ENCODE peak calls at places on chromosome 1, in six cellular contexts. One of them, this sample, is unnamed.

GRCh38 chr1:205600085-205600484 is 31.7 kb downstream of the ELK4 start:
- DNase-seq in lower lobe of right lung: no peak
- DNase-seq in MCF 10A: peak
- DNase-seq in body of pancreas: no peak
- DNase-seq in heart left ventricle: no peak
- DNase-seq in breast epithelium: no peak
- DNase-seq in this sample: peak

GRCh38 chr1:78472251-78472620 is 18.5 kb upstream of the PTGFR start:
- DNase-seq in lower lobe of right lung: no peak
- DNase-seq in heart left ventricle: no peak
- DNase-seq in breast epithelium: no peak
- DNase-seq in MCF 10A: peak
- DNase-seq in body of pancreas: no peak
- DNase-seq in this sample: no peak

GRCh38 chr1:229717774-229718173 is 91.7 kb downstream of the URB2 start:
- DNase-seq in breast epithelium: no peak
- DNase-seq in MCF 10A: no peak
- DNase-seq in heart left ventricle: no peak
- DNase-seq in body of pancreas: peak
- DNase-seq in lower lobe of right lung: no peak
- DNase-seq in this sample: peak

GRCh38 chr1:154174654-154175053 is 17.2 kb downstream of the TPM3 start:
- DNase-seq in body of pancreas: no peak
- DNase-seq in MCF 10A: no peak
- DNase-seq in heart left ventricle: no peak
- DNase-seq in lower lobe of right lung: no peak
- DNase-seq in breast epithelium: no peak
- DNase-seq in this sample: peak

GRCh38 chr1:70075751-70076150 is 129.6 kb downstream of the LRRC40 start:
- DNase-seq in MCF 10A: no peak
- DNase-seq in heart left ventricle: no peak
- DNase-seq in body of pancreas: no peak
- DNase-seq in lower lobe of right lung: no peak
- DNase-seq in breast epithelium: no peak
- DNase-seq in this sample: no peak

GRCh38 chr1:181483084-181483559 is at the start of gene CACNA1E:
- DNase-seq in MCF 10A: no peak
- DNase-seq in heart left ventricle: no peak
- DNase-seq in breast epithelium: no peak
- DNase-seq in body of pancreas: no peak
- DNase-seq in lower lobe of right lung: no peak
- DNase-seq in this sample: no peak

GRCh38 chr1:73943270-73943669 is 254.7 kb downstream of the LRRIQ3 start:
- DNase-seq in breast epithelium: no peak
- DNase-seq in heart left ventricle: no peak
- DNase-seq in body of pancreas: no peak
- DNase-seq in lower lobe of right lung: no peak
- DNase-seq in MCF 10A: peak
- DNase-seq in this sample: no peak

GRCh38 chr1:43984855-43985254 is 5.8 kb downstream of the B4GALT2 start:
- DNase-seq in lower lobe of right lung: no peak
- DNase-seq in body of pancreas: no peak
- DNase-seq in MCF 10A: no peak
- DNase-seq in heart left ventricle: no peak
- DNase-seq in breast epithelium: no peak
- DNase-seq in this sample: no peak

GRCh38 chr1:235601087-235601486 is 48.5 kb downstream of the GNG4 start:
- DNase-seq in lower lobe of right lung: no peak
- DNase-seq in breast epithelium: no peak
- DNase-seq in body of pancreas: peak
- DNase-seq in MCF 10A: peak
- DNase-seq in heart left ventricle: no peak
- DNase-seq in this sample: no peak

GRCh38 chr1:233376711-233377110 is 49.2 kb downstream of the MAP3K21 start:
- DNase-seq in body of pancreas: no peak
- DNase-seq in heart left ventricle: no peak
- DNase-seq in MCF 10A: peak
- DNase-seq in lower lobe of right lung: no peak
- DNase-seq in breast epithelium: no peak
- DNase-seq in this sample: no peak
- TF ChIP-seq CTCF in body of pancreas: no peak
- TF ChIP-seq CTCF in heart left ventricle: no peak
- TF ChIP-seq CTCF in MCF 10A: peak
- TF ChIP-seq CTCF in lower lobe of right lung: no peak
- TF ChIP-seq CTCF in breast epithelium: no peak
- TF ChIP-seq CTCF in this sample: no peak

DNA sequence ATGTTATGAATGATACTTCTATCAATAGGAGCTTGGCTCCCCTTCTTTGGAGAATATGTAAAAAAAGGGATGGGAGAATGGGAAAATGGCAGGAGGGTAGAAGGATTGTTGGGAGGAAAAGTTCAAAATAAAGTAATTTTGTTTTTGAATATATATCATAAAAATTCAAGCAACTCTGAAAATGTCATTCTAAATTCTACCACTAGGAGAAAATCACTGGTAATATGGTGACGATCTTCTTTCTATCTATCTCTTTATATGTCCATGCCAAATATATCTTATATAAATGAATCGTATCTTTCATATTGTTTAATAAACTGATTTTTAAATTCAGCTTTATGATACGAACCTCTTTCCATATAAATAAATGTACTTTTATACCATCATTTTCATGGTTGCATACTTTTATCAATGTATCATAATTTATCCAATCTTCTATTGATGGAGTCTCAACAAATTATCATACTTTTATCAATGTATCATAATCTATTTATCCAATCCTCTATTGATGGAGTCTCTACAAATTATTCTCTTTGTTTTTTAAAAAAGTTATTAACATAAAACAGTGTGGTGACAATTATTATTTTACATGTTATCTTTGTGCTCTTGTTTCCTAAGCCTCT is 73.7 kb upstream of the MARK1 start:
- DNase-seq in MCF 10A: no peak
- DNase-seq in heart left ventricle: no peak
- DNase-seq in body of pancreas: no peak
- DNase-seq in breast epithelium: no peak
- DNase-seq in lower lobe of right lung: no peak
- DNase-seq in this sample: no peak
- TF ChIP-seq CTCF in MCF 10A: peak
- TF ChIP-seq CTCF in heart left ventricle: no peak
- TF ChIP-seq CTCF in body of pancreas: no peak
- TF ChIP-seq CTCF in breast epithelium: no peak
- TF ChIP-seq CTCF in lower lobe of right lung: no peak
- TF ChIP-seq CTCF in this sample: peak

GRCh38 chr1:48362901-48363300 is 109.1 kb downstream of the SPATA6 start:
- DNase-seq in lower lobe of right lung: no peak
- DNase-seq in heart left ventricle: no peak
- DNase-seq in MCF 10A: no peak
- DNase-seq in body of pancreas: no peak
- DNase-seq in breast epithelium: no peak
- DNase-seq in this sample: no peak

GRCh38 chr1:48356901-48357300 is 115.1 kb downstream of the SPATA6 start:
- DNase-seq in lower lobe of right lung: no peak
- DNase-seq in MCF 10A: no peak
- DNase-seq in body of pancreas: no peak
- DNase-seq in heart left ventricle: no peak
- DNase-seq in breast epithelium: no peak
- DNase-seq in this sample: no peak
- TF ChIP-seq CTCF in lower lobe of right lung: no peak
- TF ChIP-seq CTCF in MCF 10A: no peak
- TF ChIP-seq CTCF in body of pancreas: no peak
- TF ChIP-seq CTCF in heart left ventricle: peak
- TF ChIP-seq CTCF in breast epithelium: no peak
- TF ChIP-seq CTCF in this sample: no peak

GRCh38 chr1:94599090-94599813 is 57.7 kb upstream of the F3 start:
- DNase-seq in MCF 10A: peak
- DNase-seq in body of pancreas: no peak
- DNase-seq in heart left ventricle: peak
- DNase-seq in lower lobe of right lung: no peak
- DNase-seq in breast epithelium: no peak
- DNase-seq in this sample: no peak
- TF ChIP-seq CTCF in MCF 10A: peak
- TF ChIP-seq CTCF in body of pancreas: no peak
- TF ChIP-seq CTCF in heart left ventricle: peak
- TF ChIP-seq CTCF in lower lobe of right lung: peak
- TF ChIP-seq CTCF in breast epithelium: no peak
- TF ChIP-seq CTCF in this sample: no peak

DNA sequence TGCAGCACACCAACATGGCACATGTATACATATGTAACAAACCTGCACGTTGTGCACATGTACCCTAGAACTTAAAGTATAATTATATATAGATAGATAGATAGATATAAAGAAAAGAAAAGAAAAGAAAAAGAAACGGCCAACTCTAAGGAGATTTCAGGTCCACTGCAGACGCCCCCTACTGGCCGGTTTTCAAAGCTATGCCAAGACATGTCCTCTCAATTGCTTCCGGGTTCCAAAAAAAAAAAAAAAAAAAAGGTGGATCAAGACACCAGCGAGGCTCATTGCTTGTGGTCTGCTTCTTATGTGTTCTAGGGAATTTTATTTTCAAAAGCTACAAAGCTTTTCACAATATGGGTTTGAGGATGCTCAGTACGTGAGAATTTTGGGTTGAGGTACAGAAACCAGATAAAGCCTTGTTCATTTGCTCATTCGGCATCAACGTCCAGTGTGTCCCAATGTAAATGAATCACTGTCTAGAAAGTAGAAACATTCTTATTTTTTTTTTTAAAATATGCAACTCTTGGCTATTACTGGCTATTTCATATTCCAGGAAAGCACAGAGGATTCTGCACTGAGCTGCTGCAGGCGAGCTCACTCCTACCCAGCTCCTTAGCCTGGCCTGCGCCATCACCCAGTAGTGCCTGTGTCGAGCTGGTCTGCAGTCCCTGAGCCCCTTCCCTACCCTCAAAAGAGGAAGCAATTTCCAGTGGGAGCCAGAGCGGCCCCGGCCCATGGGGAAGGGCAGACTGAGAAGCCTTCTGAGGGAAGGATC is 643.0 kb downstream of the KIF26B start:
- DNase-seq in MCF 10A: peak
- DNase-seq in lower lobe of right lung: no peak
- DNase-seq in body of pancreas: no peak
- DNase-seq in heart left ventricle: no peak
- DNase-seq in breast epithelium: no peak
- DNase-seq in this sample: peak
- TF ChIP-seq CTCF in MCF 10A: peak
- TF ChIP-seq CTCF in lower lobe of right lung: peak
- TF ChIP-seq CTCF in body of pancreas: no peak
- TF ChIP-seq CTCF in heart left ventricle: peak
- TF ChIP-seq CTCF in breast epithelium: no peak
- TF ChIP-seq CTCF in this sample: peak

DNA sequence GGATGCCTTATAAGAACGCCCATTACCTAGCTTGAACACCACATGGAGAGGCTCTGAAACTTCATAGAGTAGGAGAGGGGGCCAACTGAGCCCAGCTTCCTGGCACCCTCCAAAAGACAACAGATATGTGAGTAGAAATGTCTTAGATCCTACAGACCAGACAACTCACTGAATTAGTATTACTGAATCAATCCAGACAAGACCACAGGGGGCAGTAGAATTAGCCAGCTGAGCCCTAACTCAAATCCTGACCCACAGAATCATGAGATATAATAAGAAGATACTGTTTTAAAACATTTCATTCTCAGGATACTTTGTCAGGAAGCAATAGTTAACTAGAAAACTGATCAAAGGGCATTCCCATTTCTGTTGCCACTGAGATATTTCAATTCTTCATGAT is 45.8 kb upstream of the C1orf21 start:
- DNase-seq in lower lobe of right lung: no peak
- DNase-seq in MCF 10A: peak
- DNase-seq in body of pancreas: no peak
- DNase-seq in heart left ventricle: no peak
- DNase-seq in breast epithelium: no peak
- DNase-seq in this sample: no peak
- TF ChIP-seq CTCF in lower lobe of right lung: no peak
- TF ChIP-seq CTCF in MCF 10A: peak
- TF ChIP-seq CTCF in body of pancreas: no peak
- TF ChIP-seq CTCF in heart left ventricle: no peak
- TF ChIP-seq CTCF in breast epithelium: no peak
- TF ChIP-seq CTCF in this sample: no peak